ENCODE peak calls at places on chromosomes 7 and 10, in ten cellular contexts. One of them, this sample, is unnamed.

GRCh38 chr10:48964038-48964437 is 24.4 kb upstream of the LRRC18 start:
- DNase-seq in dorsolateral prefrontal cortex: no peak
- DNase-seq in mucosa of gallbladder: no peak
- DNase-seq in activated CD8-positive, alpha-beta memory T cell treated with anti-CD3 and anti-CD28 coated beads for 4 hours: no peak
- DNase-seq in renal cortical epithelial cell: no peak
- DNase-seq in occipital lobe: no peak
- DNase-seq in cardiac fibroblast: no peak
- DNase-seq in activated T-cell treated with anti-CD3 and anti-CD28 coated beads, Interleukin-2, amount 50 U/mL, for 72 hours: no peak
- DNase-seq in bronchial epithelial cell: no peak
- DNase-seq in tibial nerve: no peak
- DNase-seq in this sample: no peak

GRCh38 chr7:116738378-116738777 is 66.4 kb downstream of the MET start:
- DNase-seq in dorsolateral prefrontal cortex: no peak
- DNase-seq in mucosa of gallbladder: no peak
- DNase-seq in activated CD8-positive, alpha-beta memory T cell treated with anti-CD3 and anti-CD28 coated beads for 4 hours: no peak
- DNase-seq in renal cortical epithelial cell: no peak
- DNase-seq in occipital lobe: no peak
- DNase-seq in cardiac fibroblast: no peak
- DNase-seq in activated T-cell treated with anti-CD3 and anti-CD28 coated beads, Interleukin-2, amount 50 U/mL, for 72 hours: no peak
- DNase-seq in bronchial epithelial cell: no peak
- DNase-seq in tibial nerve: no peak
- DNase-seq in this sample: no peak

GRCh38 chr7:155266440-155266839 is 31.2 kb upstream of the INSIG1 start:
- DNase-seq in dorsolateral prefrontal cortex: no peak
- DNase-seq in mucosa of gallbladder: no peak
- DNase-seq in activated CD8-positive, alpha-beta memory T cell treated with anti-CD3 and anti-CD28 coated beads for 4 hours: no peak
- DNase-seq in renal cortical epithelial cell: no peak
- DNase-seq in occipital lobe: no peak
- DNase-seq in cardiac fibroblast: no peak
- DNase-seq in activated T-cell treated with anti-CD3 and anti-CD28 coated beads, Interleukin-2, amount 50 U/mL, for 72 hours: no peak
- DNase-seq in bronchial epithelial cell: no peak
- DNase-seq in tibial nerve: no peak
- DNase-seq in this sample: no peak

GRCh38 chr7:116797611-116798010 is 64.8 kb upstream of the CAPZA2 start:
- DNase-seq in dorsolateral prefrontal cortex: no peak
- DNase-seq in mucosa of gallbladder: peak
- DNase-seq in activated CD8-positive, alpha-beta memory T cell treated with anti-CD3 and anti-CD28 coated beads for 4 hours: no peak
- DNase-seq in renal cortical epithelial cell: peak
- DNase-seq in occipital lobe: no peak
- DNase-seq in cardiac fibroblast: no peak
- DNase-seq in activated T-cell treated with anti-CD3 and anti-CD28 coated beads, Interleukin-2, amount 50 U/mL, for 72 hours: no peak
- DNase-seq in bronchial epithelial cell: peak
- DNase-seq in tibial nerve: no peak
- DNase-seq in this sample: no peak

GRCh38 chr10:79420974-79421688 is 24.3 kb downstream of the ZCCHC24 start:
- DNase-seq in dorsolateral prefrontal cortex: no peak
- DNase-seq in mucosa of gallbladder: no peak
- DNase-seq in activated CD8-positive, alpha-beta memory T cell treated with anti-CD3 and anti-CD28 coated beads for 4 hours: no peak
- DNase-seq in renal cortical epithelial cell: no peak
- DNase-seq in occipital lobe: no peak
- DNase-seq in cardiac fibroblast: no peak
- DNase-seq in activated T-cell treated with anti-CD3 and anti-CD28 coated beads, Interleukin-2, amount 50 U/mL, for 72 hours: no peak
- DNase-seq in bronchial epithelial cell: no peak
- DNase-seq in tibial nerve: no peak
- DNase-seq in this sample: no peak

GRCh38 chr10:52644678-52645434 is 127.7 kb downstream of the MBL2 start:
- DNase-seq in dorsolateral prefrontal cortex: peak
- DNase-seq in mucosa of gallbladder: peak
- DNase-seq in activated CD8-positive, alpha-beta memory T cell treated with anti-CD3 and anti-CD28 coated beads for 4 hours: no peak
- DNase-seq in renal cortical epithelial cell: peak
- DNase-seq in occipital lobe: no peak
- DNase-seq in cardiac fibroblast: peak
- DNase-seq in activated T-cell treated with anti-CD3 and anti-CD28 coated beads, Interleukin-2, amount 50 U/mL, for 72 hours: peak
- DNase-seq in bronchial epithelial cell: peak
- DNase-seq in tibial nerve: no peak
- DNase-seq in this sample: peak

GRCh38 chr7:93047514-93048099 is 70.2 kb downstream of the SAMD9 start:
- DNase-seq in dorsolateral prefrontal cortex: no peak
- DNase-seq in mucosa of gallbladder: no peak
- DNase-seq in activated CD8-positive, alpha-beta memory T cell treated with anti-CD3 and anti-CD28 coated beads for 4 hours: no peak
- DNase-seq in renal cortical epithelial cell: no peak
- DNase-seq in occipital lobe: no peak
- DNase-seq in cardiac fibroblast: no peak
- DNase-seq in activated T-cell treated with anti-CD3 and anti-CD28 coated beads, Interleukin-2, amount 50 U/mL, for 72 hours: no peak
- DNase-seq in bronchial epithelial cell: no peak
- DNase-seq in tibial nerve: no peak
- DNase-seq in this sample: no peak

GRCh38 chr10:116026315-116026714 is 246.7 kb downstream of the GFRA1 start:
- DNase-seq in dorsolateral prefrontal cortex: no peak
- DNase-seq in mucosa of gallbladder: no peak
- DNase-seq in activated CD8-positive, alpha-beta memory T cell treated with anti-CD3 and anti-CD28 coated beads for 4 hours: no peak
- DNase-seq in renal cortical epithelial cell: no peak
- DNase-seq in occipital lobe: no peak
- DNase-seq in cardiac fibroblast: no peak
- DNase-seq in activated T-cell treated with anti-CD3 and anti-CD28 coated beads, Interleukin-2, amount 50 U/mL, for 72 hours: no peak
- DNase-seq in bronchial epithelial cell: no peak
- DNase-seq in tibial nerve: no peak
- DNase-seq in this sample: no peak

GRCh38 chr10:19111501-19112267 is 63.1 kb downstream of the MALRD1 start:
- DNase-seq in dorsolateral prefrontal cortex: no peak
- DNase-seq in mucosa of gallbladder: no peak
- DNase-seq in activated CD8-positive, alpha-beta memory T cell treated with anti-CD3 and anti-CD28 coated beads for 4 hours: no peak
- DNase-seq in renal cortical epithelial cell: no peak
- DNase-seq in occipital lobe: no peak
- DNase-seq in cardiac fibroblast: no peak
- DNase-seq in activated T-cell treated with anti-CD3 and anti-CD28 coated beads, Interleukin-2, amount 50 U/mL, for 72 hours: no peak
- DNase-seq in bronchial epithelial cell: no peak
- DNase-seq in tibial nerve: no peak
- DNase-seq in this sample: no peak

GRCh38 chr7:28203498-28204240 is 23.1 kb upstream of the JAZF1 start:
- DNase-seq in dorsolateral prefrontal cortex: no peak
- DNase-seq in mucosa of gallbladder: no peak
- DNase-seq in activated CD8-positive, alpha-beta memory T cell treated with anti-CD3 and anti-CD28 coated beads for 4 hours: no peak
- DNase-seq in renal cortical epithelial cell: no peak
- DNase-seq in occipital lobe: no peak
- DNase-seq in cardiac fibroblast: peak
- DNase-seq in activated T-cell treated with anti-CD3 and anti-CD28 coated beads, Interleukin-2, amount 50 U/mL, for 72 hours: no peak
- DNase-seq in bronchial epithelial cell: no peak
- DNase-seq in tibial nerve: no peak
- DNase-seq in this sample: no peak

GRCh38 chr7:1520574-1521234 is 9.8 kb upstream of the MAFK start:
- DNase-seq in dorsolateral prefrontal cortex: no peak
- DNase-seq in mucosa of gallbladder: no peak
- DNase-seq in activated CD8-positive, alpha-beta memory T cell treated with anti-CD3 and anti-CD28 coated beads for 4 hours: no peak
- DNase-seq in renal cortical epithelial cell: no peak
- DNase-seq in occipital lobe: no peak
- DNase-seq in cardiac fibroblast: peak
- DNase-seq in activated T-cell treated with anti-CD3 and anti-CD28 coated beads, Interleukin-2, amount 50 U/mL, for 72 hours: no peak
- DNase-seq in bronchial epithelial cell: peak
- DNase-seq in tibial nerve: no peak
- DNase-seq in this sample: no peak

GRCh38 chr10:32190890-32191491 is 134.8 kb upstream of the KIF5B start:
- DNase-seq in dorsolateral prefrontal cortex: no peak
- DNase-seq in mucosa of gallbladder: no peak
- DNase-seq in activated CD8-positive, alpha-beta memory T cell treated with anti-CD3 and anti-CD28 coated beads for 4 hours: no peak
- DNase-seq in renal cortical epithelial cell: peak
- DNase-seq in occipital lobe: no peak
- DNase-seq in cardiac fibroblast: peak
- DNase-seq in activated T-cell treated with anti-CD3 and anti-CD28 coated beads, Interleukin-2, amount 50 U/mL, for 72 hours: peak
- DNase-seq in bronchial epithelial cell: peak
- DNase-seq in tibial nerve: no peak
- DNase-seq in this sample: no peak

GRCh38 chr10:72297968-72298773 is 24.4 kb downstream of the DDIT4 start:
- DNase-seq in dorsolateral prefrontal cortex: peak
- DNase-seq in mucosa of gallbladder: peak
- DNase-seq in activated CD8-positive, alpha-beta memory T cell treated with anti-CD3 and anti-CD28 coated beads for 4 hours: peak
- DNase-seq in renal cortical epithelial cell: peak
- DNase-seq in occipital lobe: peak
- DNase-seq in cardiac fibroblast: peak
- DNase-seq in activated T-cell treated with anti-CD3 and anti-CD28 coated beads, Interleukin-2, amount 50 U/mL, for 72 hours: peak
- DNase-seq in bronchial epithelial cell: peak
- DNase-seq in tibial nerve: peak
- DNase-seq in this sample: peak

GRCh38 chr10:88932539-88933256 is 19.9 kb downstream of the ACTA2 start:
- DNase-seq in dorsolateral prefrontal cortex: peak
- DNase-seq in mucosa of gallbladder: peak
- DNase-seq in activated CD8-positive, alpha-beta memory T cell treated with anti-CD3 and anti-CD28 coated beads for 4 hours: no peak
- DNase-seq in renal cortical epithelial cell: peak
- DNase-seq in occipital lobe: peak
- DNase-seq in cardiac fibroblast: peak
- DNase-seq in activated T-cell treated with anti-CD3 and anti-CD28 coated beads, Interleukin-2, amount 50 U/mL, for 72 hours: peak
- DNase-seq in bronchial epithelial cell: peak
- DNase-seq in tibial nerve: no peak
- DNase-seq in this sample: peak

GRCh38 chr10:96276831-96277230 is 5.5 kb upstream of the BLNK start:
- DNase-seq in dorsolateral prefrontal cortex: no peak
- DNase-seq in mucosa of gallbladder: no peak
- DNase-seq in activated CD8-positive, alpha-beta memory T cell treated with anti-CD3 and anti-CD28 coated beads for 4 hours: no peak
- DNase-seq in renal cortical epithelial cell: no peak
- DNase-seq in occipital lobe: no peak
- DNase-seq in cardiac fibroblast: no peak
- DNase-seq in activated T-cell treated with anti-CD3 and anti-CD28 coated beads, Interleukin-2, amount 50 U/mL, for 72 hours: no peak
- DNase-seq in bronchial epithelial cell: peak
- DNase-seq in tibial nerve: no peak
- DNase-seq in this sample: no peak

GRCh38 chr10:110843031-110843430 is 28.7 kb upstream of the PDCD4 start:
- DNase-seq in dorsolateral prefrontal cortex: no peak
- DNase-seq in mucosa of gallbladder: no peak
- DNase-seq in activated CD8-positive, alpha-beta memory T cell treated with anti-CD3 and anti-CD28 coated beads for 4 hours: no peak
- DNase-seq in renal cortical epithelial cell: no peak
- DNase-seq in occipital lobe: no peak
- DNase-seq in cardiac fibroblast: no peak
- DNase-seq in activated T-cell treated with anti-CD3 and anti-CD28 coated beads, Interleukin-2, amount 50 U/mL, for 72 hours: peak
- DNase-seq in bronchial epithelial cell: no peak
- DNase-seq in tibial nerve: no peak
- DNase-seq in this sample: no peak

GRCh38 chr10:23088609-23089008 is 6.8 kb upstream of the MSRB2 start:
- DNase-seq in dorsolateral prefrontal cortex: no peak
- DNase-seq in mucosa of gallbladder: no peak
- DNase-seq in activated CD8-positive, alpha-beta memory T cell treated with anti-CD3 and anti-CD28 coated beads for 4 hours: no peak
- DNase-seq in renal cortical epithelial cell: no peak
- DNase-seq in occipital lobe: no peak
- DNase-seq in cardiac fibroblast: no peak
- DNase-seq in activated T-cell treated with anti-CD3 and anti-CD28 coated beads, Interleukin-2, amount 50 U/mL, for 72 hours: no peak
- DNase-seq in bronchial epithelial cell: no peak
- DNase-seq in tibial nerve: no peak
- DNase-seq in this sample: no peak

GRCh38 chr7:144074374-144074773 is 4.8 kb downstream of the OR2A25 start:
- DNase-seq in dorsolateral prefrontal cortex: no peak
- DNase-seq in mucosa of gallbladder: no peak
- DNase-seq in activated CD8-positive, alpha-beta memory T cell treated with anti-CD3 and anti-CD28 coated beads for 4 hours: no peak
- DNase-seq in renal cortical epithelial cell: no peak
- DNase-seq in occipital lobe: no peak
- DNase-seq in cardiac fibroblast: no peak
- DNase-seq in activated T-cell treated with anti-CD3 and anti-CD28 coated beads, Interleukin-2, amount 50 U/mL, for 72 hours: no peak
- DNase-seq in bronchial epithelial cell: no peak
- DNase-seq in tibial nerve: no peak
- DNase-seq in this sample: no peak

GRCh38 chr10:77909755-77910375 is 16.7 kb downstream of the DLG5 start:
- DNase-seq in dorsolateral prefrontal cortex: no peak
- DNase-seq in mucosa of gallbladder: peak
- DNase-seq in activated CD8-positive, alpha-beta memory T cell treated with anti-CD3 and anti-CD28 coated beads for 4 hours: no peak
- DNase-seq in renal cortical epithelial cell: peak
- DNase-seq in occipital lobe: no peak
- DNase-seq in cardiac fibroblast: peak
- DNase-seq in activated T-cell treated with anti-CD3 and anti-CD28 coated beads, Interleukin-2, amount 50 U/mL, for 72 hours: no peak
- DNase-seq in bronchial epithelial cell: peak
- DNase-seq in tibial nerve: no peak
- DNase-seq in this sample: no peak

GRCh38 chr7:121529003-121529402 is 132.9 kb upstream of the FAM3C start:
- DNase-seq in dorsolateral prefrontal cortex: no peak
- DNase-seq in mucosa of gallbladder: no peak
- DNase-seq in activated CD8-positive, alpha-beta memory T cell treated with anti-CD3 and anti-CD28 coated beads for 4 hours: no peak
- DNase-seq in renal cortical epithelial cell: no peak
- DNase-seq in occipital lobe: no peak
- DNase-seq in cardiac fibroblast: peak
- DNase-seq in activated T-cell treated with anti-CD3 and anti-CD28 coated beads, Interleukin-2, amount 50 U/mL, for 72 hours: no peak
- DNase-seq in bronchial epithelial cell: no peak
- DNase-seq in tibial nerve: no peak
- DNase-seq in this sample: no peak

GRCh38 chr7:7099584-7100014 is 82.7 kb upstream of the C1GALT1 start:
- DNase-seq in dorsolateral prefrontal cortex: peak
- DNase-seq in mucosa of gallbladder: peak
- DNase-seq in activated CD8-positive, alpha-beta memory T cell treated with anti-CD3 and anti-CD28 coated beads for 4 hours: no peak
- DNase-seq in renal cortical epithelial cell: peak
- DNase-seq in occipital lobe: peak
- DNase-seq in cardiac fibroblast: peak
- DNase-seq in activated T-cell treated with anti-CD3 and anti-CD28 coated beads, Interleukin-2, amount 50 U/mL, for 72 hours: no peak
- DNase-seq in bronchial epithelial cell: peak
- DNase-seq in tibial nerve: peak
- DNase-seq in this sample: no peak

GRCh38 chr7:69690329-69690728 is 92.1 kb downstream of the AUTS2 start:
- DNase-seq in dorsolateral prefrontal cortex: no peak
- DNase-seq in mucosa of gallbladder: no peak
- DNase-seq in activated CD8-positive, alpha-beta memory T cell treated with anti-CD3 and anti-CD28 coated beads for 4 hours: no peak
- DNase-seq in renal cortical epithelial cell: no peak
- DNase-seq in occipital lobe: no peak
- DNase-seq in cardiac fibroblast: no peak
- DNase-seq in activated T-cell treated with anti-CD3 and anti-CD28 coated beads, Interleukin-2, amount 50 U/mL, for 72 hours: no peak
- DNase-seq in bronchial epithelial cell: no peak
- DNase-seq in tibial nerve: no peak
- DNase-seq in this sample: no peak

GRCh38 chr10:69888882-69889584 is 87.3 kb downstream of the COL13A1 start:
- DNase-seq in dorsolateral prefrontal cortex: no peak
- DNase-seq in mucosa of gallbladder: no peak
- DNase-seq in activated CD8-positive, alpha-beta memory T cell treated with anti-CD3 and anti-CD28 coated beads for 4 hours: no peak
- DNase-seq in renal cortical epithelial cell: no peak
- DNase-seq in occipital lobe: no peak
- DNase-seq in cardiac fibroblast: no peak
- DNase-seq in activated T-cell treated with anti-CD3 and anti-CD28 coated beads, Interleukin-2, amount 50 U/mL, for 72 hours: no peak
- DNase-seq in bronchial epithelial cell: no peak
- DNase-seq in tibial nerve: no peak
- DNase-seq in this sample: no peak

GRCh38 chr7:124113040-124113439 is 80.2 kb upstream of the TMEM229A start:
- DNase-seq in dorsolateral prefrontal cortex: no peak
- DNase-seq in mucosa of gallbladder: no peak
- DNase-seq in activated CD8-positive, alpha-beta memory T cell treated with anti-CD3 and anti-CD28 coated beads for 4 hours: no peak
- DNase-seq in renal cortical epithelial cell: peak
- DNase-seq in occipital lobe: no peak
- DNase-seq in cardiac fibroblast: no peak
- DNase-seq in activated T-cell treated with anti-CD3 and anti-CD28 coated beads, Interleukin-2, amount 50 U/mL, for 72 hours: no peak
- DNase-seq in bronchial epithelial cell: no peak
- DNase-seq in tibial nerve: no peak
- DNase-seq in this sample: no peak